ENCODE peak calls at places on chromosomes 3 and 15, in seven cellular contexts. K is heart left ventricle, R is K562, L is IMR-90, X is tibial nerve, G is ovary, E is A549. I is an unnamed sample.

GRCh38 chr15:67548862-67549651 is 6.6 kb downstream of the MAP2K5 start:
- DNase-seq in K (peak; percentile 27), R (no peak), L (no peak), X (no peak), G (no peak), E (no peak), I (no peak)

GRCh38 chr3:29186131-29186599 is 94.7 kb upstream of the RBMS3 start:
- DNase-seq in K (no peak), R (no peak), L (peak; percentile 96), X (no peak), G (no peak), E (no peak), I (no peak)

GRCh38 chr3:40720351-40720750 is 195.6 kb downstream of the ZNF621 start:
- DNase-seq in K (no peak), R (no peak), L (no peak), X (no peak), G (no peak), E (no peak), I (no peak)

GRCh38 chr3:129120254-129121004 is 1.2 kb downstream of the RAB43 start:
- DNase-seq in K (peak; percentile 88), R (peak; percentile 61), L (peak; percentile 86), X (peak; percentile 70), G (peak; percentile 90), E (peak; percentile 89), I (peak; percentile 87)

GRCh38 chr15:78392430-78392829 is 45.6 kb upstream of the IREB2 start:
- DNase-seq in K (no peak), R (no peak), L (no peak), X (no peak), G (no peak), E (no peak), I (no peak)

GRCh38 chr3:184952671-184953070 is 140.7 kb downstream of the VPS8 start:
- DNase-seq in K (no peak), R (no peak), L (peak; percentile 8), X (no peak), G (no peak), E (no peak), I (no peak)

GRCh38 chr3:63877737-63878393 is 14.2 kb downstream of the ATXN7 start:
- DNase-seq in K (no peak), R (no peak), L (peak; percentile 65), X (no peak), G (no peak), E (no peak), I (no peak)

GRCh38 chr3:47283193-47283537 is 421 bp downstream of the KLHL18 start:
- DNase-seq in K (no peak), R (no peak), L (no peak), X (no peak), G (no peak), E (peak; percentile 13), I (peak; percentile 41)

GRCh38 chr15:25772500-25772899 is 90.6 kb downstream of the ATP10A start:
- DNase-seq in K (no peak), R (no peak), L (no peak), X (no peak), G (no peak), E (no peak), I (no peak)

GRCh38 chr15:60218256-60218655 is 179.5 kb downstream of the ANXA2 start:
- DNase-seq in K (no peak), R (no peak), L (no peak), X (no peak), G (no peak), E (no peak), I (no peak)

GRCh38 chr3:73453676-73454075 is 171.1 kb downstream of the PDZRN3 start:
- DNase-seq in K (no peak), R (no peak), L (peak; percentile 29), X (no peak), G (no peak), E (no peak), I (no peak)

GRCh38 chr3:122754867-122755835 is 38.5 kb downstream of the HSPBAP1 start:
- DNase-seq in K (no peak), R (peak; percentile 15), L (peak; percentile 44), X (no peak), G (no peak), E (peak; percentile 49), I (peak; percentile 36)

GRCh38 chr15:88894348-88894818 is 961 bp downstream of the HAPLN3 start:
- DNase-seq in K (peak; percentile 66), R (peak; percentile 76), L (no peak), X (no peak), G (peak; percentile 67), E (peak; percentile 96), I (peak; percentile 72)

GRCh38 chr15:79973445-79974180 is 2.6 kb upstream of the BCL2A1 start:
- DNase-seq in K (no peak), R (no peak), L (no peak), X (no peak), G (no peak), E (no peak), I (no peak)

GRCh38 chr3:106326941-106327765 is 458.3 kb upstream of the CBLB start:
- DNase-seq in K (no peak), R (no peak), L (peak; percentile 43), X (no peak), G (no peak), E (no peak), I (peak; percentile 49)

GRCh38 chr3:137263982-137264777 is 306.4 kb downstream of the IL20RB start:
- DNase-seq in K (peak; percentile 30), R (no peak), L (no peak), X (no peak), G (no peak), E (no peak), I (no peak)

GRCh38 chr15:77070180-77070499 is 769 bp downstream of the TSPAN3 start:
- DNase-seq in K (no peak), R (no peak), L (no peak), X (no peak), G (no peak), E (no peak), I (no peak)

GRCh38 chr15:55685292-55685691 is 57.7 kb downstream of the PRTG start:
- DNase-seq in K (no peak), R (no peak), L (peak; percentile 35), X (no peak), G (no peak), E (no peak), I (no peak)

GRCh38 chr3:145869958-145870357 is 291.0 kb downstream of the PLOD2 start:
- DNase-seq in K (no peak), R (no peak), L (no peak), X (no peak), G (no peak), E (no peak), I (no peak)

DNA sequence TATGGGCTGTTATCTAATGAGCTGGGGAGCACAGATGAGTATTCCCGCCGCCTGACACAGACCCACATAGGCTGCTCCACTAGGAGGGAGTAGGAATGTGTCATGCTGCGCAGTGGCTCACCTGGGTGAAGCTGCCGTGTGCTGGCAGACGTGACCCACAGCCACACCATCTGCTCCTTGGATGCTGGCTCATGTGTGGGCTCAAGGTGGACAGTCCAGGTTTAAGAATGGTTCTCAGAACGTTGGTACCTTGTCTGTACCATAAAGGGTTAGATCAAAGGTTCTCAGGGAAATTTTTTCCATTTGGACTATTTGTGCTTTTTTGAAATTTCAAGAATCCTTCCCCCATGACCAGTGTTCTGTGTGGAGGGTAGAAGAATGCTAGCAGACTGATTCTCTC is 338.9 kb upstream of the TRIM42 start:
- DNase-seq in K (no peak), R (no peak), L (no peak), X (no peak), G (no peak), E (no peak), I (no peak)
- TF ChIP-seq POLR2A in K (no peak), R (no peak), L (no peak), X (no peak), G (no peak), E (no peak), I (no peak)

GRCh38 chr3:15436246-15436645 is 8.8 kb downstream of the EAF1 start:
- DNase-seq in K (no peak), R (no peak), L (no peak), X (no peak), G (no peak), E (no peak), I (no peak)

GRCh38 chr3:15443826-15444524 is 16.6 kb downstream of the EAF1 start:
- DNase-seq in K (no peak), R (no peak), L (peak; percentile 25), X (no peak), G (no peak), E (no peak), I (no peak)

GRCh38 chr3:15438988-15439387 is 11.6 kb downstream of the EAF1 start:
- DNase-seq in K (no peak), R (no peak), L (peak; percentile 69), X (no peak), G (no peak), E (no peak), I (no peak)

GRCh38 chr3:15439476-15439875 is 12.1 kb downstream of the EAF1 start:
- DNase-seq in K (no peak), R (no peak), L (peak; percentile 66), X (no peak), G (no peak), E (no peak), I (no peak)

DNA sequence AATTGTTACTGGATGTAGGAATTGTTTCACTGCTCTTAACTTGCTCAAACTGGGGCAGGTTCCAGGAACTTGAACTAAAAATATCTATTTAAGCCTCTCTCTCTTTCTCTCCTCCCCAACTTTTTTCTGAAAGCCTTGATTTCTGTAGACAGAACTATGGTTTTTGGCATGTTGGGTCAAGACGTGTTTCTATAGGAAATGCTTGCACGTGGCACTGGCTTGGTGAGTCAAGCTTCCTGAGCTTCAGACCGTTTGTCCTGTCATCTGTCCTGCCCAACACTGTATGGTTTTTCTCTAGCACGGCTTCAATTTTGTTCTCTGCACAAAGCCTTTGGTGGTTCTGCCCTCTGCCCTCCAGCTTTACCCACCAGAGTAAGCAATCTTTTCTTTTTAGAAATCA is 13.5 kb downstream of the EAF1 start:
- DNase-seq in K (no peak), R (no peak), L (no peak), X (no peak), G (no peak), E (no peak), I (peak; percentile 67)
- H3K4me3 ChIP-seq in K (no peak overlapping the region), R (no peak overlapping the region), L (no peak overlapping the region), X (no peak overlapping the region), G (no peak overlapping the region), E (no peak overlapping the region), I (no peak overlapping the region)

GRCh38 chr3:135178566-135178965 is 383.5 kb downstream of the EPHB1 start:
- DNase-seq in K (no peak), R (no peak), L (no peak), X (no peak), G (no peak), E (no peak), I (no peak)
- H3K27ac ChIP-seq in K (no peak overlapping the region), R (no peak overlapping the region), L (no peak overlapping the region), X (no peak overlapping the region), G (no peak overlapping the region), E (no peak overlapping the region), I (no peak overlapping the region)

DNA sequence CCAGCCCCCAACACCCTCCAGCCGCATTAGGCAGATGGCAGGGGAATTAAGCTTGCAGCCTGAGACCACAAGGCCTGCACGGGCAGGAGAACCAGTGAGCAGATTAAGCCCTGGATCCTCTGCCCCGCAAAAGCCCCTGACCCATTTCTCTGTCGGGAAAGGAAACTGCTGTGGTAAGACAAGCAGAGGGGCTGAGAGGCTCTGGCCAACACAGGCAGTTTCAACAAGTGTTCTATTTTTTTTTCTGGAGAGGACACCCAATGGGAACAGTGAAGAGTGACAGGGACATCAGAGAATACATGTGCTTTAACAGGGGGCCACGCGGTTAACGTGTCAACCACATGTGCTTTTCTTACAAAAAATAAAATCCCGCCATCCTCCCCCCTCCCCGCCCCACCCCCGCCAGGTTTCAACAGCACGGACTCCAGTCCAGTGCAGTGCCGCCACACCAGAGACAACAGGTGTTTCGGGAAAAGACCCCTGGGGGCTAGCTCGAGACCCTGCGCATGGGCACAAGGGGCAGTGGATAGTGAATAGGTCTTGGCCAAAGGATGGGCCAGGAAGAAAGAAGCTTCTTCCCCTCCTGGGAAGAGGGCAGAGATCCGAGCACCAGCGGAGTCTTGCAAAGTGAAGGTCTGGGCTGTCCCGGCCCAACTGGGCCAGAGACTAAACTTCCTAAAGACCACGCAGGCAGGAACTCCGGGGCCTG is 809 bp downstream of the FYCO1 start:
- DNase-seq in K (peak; percentile 28), R (peak; percentile 75), L (no peak), X (no peak), G (no peak), E (peak; percentile 13), I (no peak)
- TF ChIP-seq POLR2A in K (no peak), R (no peak), L (no peak), X (no peak), G (no peak), E (no peak), I (no peak)